ENCODE peak calls at places on chromosomes 11 and 22, in five cellular contexts. I, Q, U, N and R are unnamed samples.

GRCh38 chr11:70203749-70204465 is 811 bp downstream of the FADD start:
- DNase-seq in Q (no peak), U (peak), I (no peak), N (peak), R (no peak)

GRCh38 chr11:68025047-68025446 is 5.4 kb upstream of the NDUFS8 start:
- DNase-seq in U (no peak), Q (no peak), N (no peak), I (no peak), R (no peak)

GRCh38 chr11:113584371-113584770 is 109.2 kb upstream of the DRD2 start:
- DNase-seq in I (no peak), Q (no peak), N (no peak), U (peak), R (no peak)

GRCh38 chr11:122697636-122698167 is 42.2 kb downstream of the UBASH3B start:
- DNase-seq in N (peak), I (no peak), U (peak), Q (no peak), R (no peak)

GRCh38 chr11:887589-887988 is 23.0 kb downstream of the CHID1 start:
- DNase-seq in N (no peak), I (no peak), Q (no peak), U (no peak), R (no peak)

GRCh38 chr11:113697075-113697474 is 9.0 kb downstream of the TMPRSS5 start:
- DNase-seq in N (no peak), I (no peak), Q (no peak), U (no peak), R (no peak)

GRCh38 chr22:45154383-45154782 is 9.3 kb upstream of the NUP50 start:
- DNase-seq in U (no peak), Q (no peak), N (peak), I (no peak), R (no peak)

GRCh38 chr11:79543101-79543500 is 102.3 kb upstream of the TENM4 start:
- DNase-seq in N (no peak), U (no peak), I (no peak), Q (no peak), R (no peak)

GRCh38 chr11:68959465-68960298 is 21.1 kb downstream of the MRGPRD start:
- DNase-seq in Q (no peak), N (no peak), I (no peak), U (no peak), R (no peak)

GRCh38 chr11:35012467-35013191 is 96.2 kb downstream of the PDHX start:
- DNase-seq in I (no peak), Q (no peak), N (no peak), U (no peak), R (no peak)

GRCh38 chr11:124919836-124920755 is 1.0 kb downstream of the HEPN1 start:
- DNase-seq in N (no peak), Q (no peak), I (no peak), U (no peak), R (no peak)

GRCh38 chr11:7281083-7281482 is 29.4 kb downstream of the SYT9 start:
- DNase-seq in I (no peak), Q (no peak), N (no peak), U (peak), R (peak)

GRCh38 chr11:109221190-109221589 is 200.8 kb upstream of the C11orf87 start:
- DNase-seq in U (no peak), I (no peak), N (no peak), Q (no peak), R (no peak)

GRCh38 chr11:720642-721346 is 14.8 kb downstream of the EPS8L2 start:
- DNase-seq in U (no peak), Q (peak), N (no peak), I (peak), R (peak)

GRCh38 chr11:20561915-20562314 is 37.5 kb upstream of the SLC6A5 start:
- DNase-seq in I (no peak), U (no peak), N (no peak), Q (no peak), R (no peak)

GRCh38 chr11:114073506-114074381 is 14.2 kb downstream of the ZBTB16 start:
- DNase-seq in Q (no peak), N (no peak), I (no peak), U (no peak), R (no peak)

GRCh38 chr22:31556627-31557203 is 60.4 kb downstream of the SFI1 start:
- DNase-seq in I (no peak), N (peak), Q (peak), U (no peak), R (no peak)

GRCh38 chr11:42034821-42035220 is 575.4 kb upstream of the LRRC4C start:
- DNase-seq in N (no peak), Q (no peak), U (no peak), I (no peak), R (no peak)

GRCh38 chr22:24593810-24594568 is 1.1 kb upstream of the LRRC75B start:
- DNase-seq in U (no peak), N (no peak), I (no peak), Q (no peak), R (peak)

GRCh38 chr11:6640985-6641701 is 14.5 kb downstream of the DCHS1 start:
- DNase-seq in I (no peak), N (no peak), U (no peak), Q (no peak), R (no peak)

GRCh38 chr11:331332-332060 is 10.8 kb upstream of the IFITM3 start:
- DNase-seq in U (no peak), Q (no peak), I (peak), N (no peak), R (no peak)

GRCh38 chr22:39592104-39593060 is 21.8 kb downstream of the CACNA1I start:
- DNase-seq in I (no peak), N (peak), Q (no peak), U (no peak), R (no peak)

GRCh38 chr22:42630901-42631602 is 9.3 kb downstream of the ATP5MGL start:
- DNase-seq in U (no peak), N (peak), Q (no peak), I (no peak), R (no peak)

GRCh38 chr11:83272627-83273026 is 13.5 kb downstream of the CCDC90B start:
- DNase-seq in U (no peak), Q (no peak), I (no peak), N (peak), R (no peak)

GRCh38 chr22:44815099-44816070 is 63.0 kb downstream of the ARHGAP8 start:
- DNase-seq in I (no peak), Q (no peak), U (no peak), N (no peak), R (no peak)

GRCh38 chr11:7904910-7905309 is 26.2 kb downstream of the OR10A6 start:
- DNase-seq in N (no peak), Q (no peak), I (no peak), U (no peak), R (no peak)

GRCh38 chr11:380996-381395 is 11.7 kb downstream of the B4GALNT4 start:
- DNase-seq in Q (no peak), U (no peak), I (no peak), N (no peak), R (no peak)

GRCh38 chr11:37509471-37509870 is 911.4 kb upstream of the RAG2 start:
- DNase-seq in U (no peak), Q (no peak), I (no peak), N (no peak), R (no peak)

GRCh38 chr22:24181088-24181995 is at the start of gene SUSD2:
- DNase-seq in U (peak), Q (no peak), I (peak), N (peak), R (no peak)

GRCh38 chr11:79956061-79956460 is 515.2 kb upstream of the TENM4 start:
- DNase-seq in N (no peak), Q (no peak), U (no peak), I (no peak), R (no peak)

GRCh38 chr11:71252782-71253730 is 679 bp upstream of the SHANK2 start:
- DNase-seq in U (peak), N (peak), I (peak), Q (no peak), R (no peak)

GRCh38 chr11:130180491-130180890 is 20.9 kb downstream of the ST14 start:
- DNase-seq in Q (no peak), N (no peak), I (no peak), U (no peak), R (no peak)

GRCh38 chr11:95567685-95568084 is 221.9 kb downstream of the FAM76B start:
- DNase-seq in I (no peak), N (peak), U (no peak), Q (no peak), R (no peak)

GRCh38 chr11:92852946-92853345 is 116.5 kb upstream of the MTNR1B start:
- DNase-seq in N (no peak), U (no peak), Q (no peak), I (no peak), R (no peak)

DNA sequence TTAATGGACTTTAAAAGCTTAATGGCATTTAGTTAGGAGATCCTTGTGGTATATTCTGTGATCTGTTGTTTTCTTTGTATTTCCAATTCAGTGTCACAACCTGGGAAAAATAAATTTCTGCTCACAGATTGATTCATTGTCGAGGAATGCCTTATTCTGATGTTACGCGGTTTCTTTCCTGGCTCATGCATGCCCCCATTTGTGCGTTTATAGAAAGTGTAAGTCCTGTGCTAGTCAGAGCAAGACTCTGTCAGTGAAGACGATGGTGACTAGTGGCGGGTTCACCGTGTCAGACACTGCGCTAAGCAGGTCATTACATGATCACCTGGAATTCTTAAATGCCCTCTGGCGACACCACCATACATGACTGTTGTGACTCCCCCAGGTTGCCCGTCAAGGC is 169.4 kb downstream of the TBC1D22A start:
- DNase-seq in N (no peak), I (no peak), Q (no peak), U (no peak), R (no peak)
- H2BK12ac ChIP-seq in N (no peak), I (no peak), Q (no peak), U (no peak), R (no peak)

DNA sequence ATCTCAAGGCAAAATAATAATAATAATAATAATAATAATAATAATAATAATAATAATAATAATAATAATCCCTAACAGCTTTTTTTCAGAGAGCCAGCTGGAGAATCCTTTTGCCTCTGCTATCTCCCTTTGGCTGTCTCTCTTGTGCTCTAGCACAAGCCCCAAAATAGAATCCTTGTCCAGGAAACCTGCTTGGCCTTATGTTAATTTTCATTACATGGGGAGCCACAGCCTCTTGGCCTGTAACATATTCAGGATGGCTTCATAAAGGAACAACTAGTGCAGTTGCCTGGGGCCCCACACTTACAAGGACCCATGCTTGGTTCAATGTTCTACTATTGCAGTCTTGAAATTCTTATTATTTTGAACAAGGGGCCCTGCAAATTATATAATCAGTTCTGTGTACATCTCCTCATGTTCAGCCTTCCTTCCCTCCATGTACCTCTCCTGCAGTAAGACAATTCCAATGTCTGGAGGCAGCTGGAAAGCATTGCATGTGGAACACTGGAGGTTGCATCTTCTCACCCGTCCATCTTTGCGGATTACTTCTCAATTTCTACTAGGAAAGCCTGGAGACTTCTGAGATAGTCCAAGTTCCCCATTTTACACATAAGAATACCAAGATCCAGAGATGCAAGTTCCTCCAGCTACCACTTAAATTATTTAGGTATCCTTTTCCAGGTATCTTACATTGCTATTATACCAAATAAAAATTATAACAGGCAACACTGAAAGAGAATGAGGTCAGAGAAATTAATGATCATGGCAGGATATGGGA is 37.8 kb upstream of the SORL1 start:
- DNase-seq in Q (no peak), I (no peak), U (no peak), N (no peak), R (no peak)
- H2BK12ac ChIP-seq in Q (no peak), I (no peak), U (no peak), N (no peak), R (no peak)

GRCh38 chr22:37765498-37765897 is 42.2 kb upstream of the GCAT start:
- DNase-seq in Q (no peak), N (no peak), U (no peak), I (no peak), R (no peak)
- H2BK12ac ChIP-seq in Q (peak), N (no peak), U (no peak), I (no peak), R (no peak)

DNA sequence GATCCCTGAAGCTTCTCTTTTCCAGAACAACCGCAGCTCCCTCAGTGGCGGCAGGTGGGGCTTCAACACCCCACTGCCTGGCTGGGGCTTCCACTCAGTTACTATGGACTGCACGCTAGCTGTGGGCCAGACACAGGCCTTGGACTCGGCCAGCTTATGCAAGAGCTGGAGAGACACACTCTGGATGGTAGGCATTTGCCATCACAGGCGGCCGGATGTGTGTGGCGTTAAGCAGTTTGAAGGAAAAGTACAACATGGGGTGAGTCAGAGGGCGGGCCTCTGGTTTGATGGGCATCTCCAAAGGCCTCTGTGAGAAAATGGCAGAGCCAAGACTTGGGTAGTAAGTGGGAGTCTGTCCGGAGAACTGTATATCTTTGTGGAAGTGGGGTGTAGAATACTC is 17.6 kb downstream of the KCNJ4 start:
- DNase-seq in U (no peak), Q (no peak), I (no peak), N (no peak), R (no peak)
- H2BK12ac ChIP-seq in U (no peak), Q (no peak), I (no peak), N (no peak), R (no peak)

DNA sequence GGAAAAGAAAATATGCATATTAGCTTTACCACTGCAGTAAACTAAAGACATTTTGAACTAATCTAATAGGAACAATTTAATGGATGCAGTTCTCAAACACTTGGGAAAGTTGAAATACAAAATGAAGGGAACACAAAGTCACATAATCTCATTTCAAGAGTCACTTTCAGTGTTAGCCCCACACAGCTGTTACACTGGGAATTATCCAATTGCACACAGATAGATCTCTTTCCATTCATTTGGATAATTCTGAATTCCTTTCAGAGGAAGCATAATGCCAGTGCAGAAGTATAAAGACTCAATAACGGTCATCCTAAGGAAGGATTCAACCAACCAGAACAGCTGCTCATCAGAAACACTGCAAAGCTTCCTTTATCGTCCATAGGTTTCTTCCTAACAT is 173.3 kb downstream of the GRIA4 start:
- DNase-seq in U (no peak), I (no peak), N (no peak), Q (no peak), R (no peak)
- H2BK12ac ChIP-seq in U (no peak), I (no peak), N (no peak), Q (no peak), R (no peak)

GRCh38 chr22:46355369-46355995 is 20.0 kb downstream of the TRMU start:
- DNase-seq in U (peak), I (peak), Q (peak), N (peak), R (peak)
- H2BK12ac ChIP-seq in U (no peak), I (no peak), Q (no peak), N (no peak), R (no peak)

GRCh38 chr11:16605440-16605970 is 132.9 kb upstream of the C11orf58 start:
- DNase-seq in I (peak), Q (peak), N (peak), U (no peak), R (no peak)

GRCh38 chr11:16607675-16608644 is 130.5 kb upstream of the C11orf58 start:
- DNase-seq in I (peak), N (peak), Q (peak), U (no peak), R (no peak)

GRCh38 chr11:16605971-16606783 is 132.3 kb upstream of the C11orf58 start:
- DNase-seq in I (peak), N (peak), U (peak), Q (peak), R (peak)

GRCh38 chr11:16604784-16605439 is 133.5 kb upstream of the C11orf58 start:
- DNase-seq in I (peak), U (no peak), Q (peak), N (peak), R (no peak)

GRCh38 chr11:16606784-16607674 is 131.4 kb upstream of the C11orf58 start:
- DNase-seq in Q (peak), N (peak), I (peak), U (no peak), R (peak)
- H2BK12ac ChIP-seq in Q (no peak), N (no peak), I (no peak), U (no peak), R (no peak)

DNA sequence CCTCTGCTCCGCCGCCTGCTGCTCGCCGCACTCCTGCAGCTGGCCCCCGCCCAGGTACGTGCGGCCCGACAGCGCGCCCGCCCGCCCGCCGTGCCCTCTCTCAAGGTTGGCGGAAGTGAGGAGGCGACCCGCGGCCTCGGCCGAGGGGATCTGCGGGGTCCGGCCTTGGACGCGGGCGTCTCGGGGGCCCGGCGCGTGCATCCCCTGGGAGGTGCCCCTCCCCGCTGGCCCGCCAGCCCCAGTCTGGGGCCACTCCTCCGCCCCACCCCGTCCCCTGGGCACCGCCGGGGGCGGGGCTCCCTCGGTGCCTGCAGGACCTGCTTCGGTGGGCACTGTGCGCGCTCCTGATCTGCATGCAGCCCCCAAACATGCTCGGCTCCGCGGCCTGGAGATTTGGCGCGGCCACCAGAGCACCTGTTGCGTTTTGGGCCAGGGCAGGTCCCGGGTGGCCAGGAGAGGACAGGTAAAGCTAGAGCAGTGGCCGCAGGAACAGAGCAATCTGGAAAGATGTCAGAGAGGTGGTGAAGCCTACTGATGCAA is 526 bp downstream of the VEGFB start:
- DNase-seq in I (no peak), Q (no peak), N (peak), U (no peak), R (peak)
- H2BK12ac ChIP-seq in I (no peak), Q (no peak), N (no peak), U (no peak), R (no peak)

GRCh38 chr11:47353978-47354774 is 1.7 kb upstream of the MYBPC3 start:
- DNase-seq in N (no peak), I (no peak), U (no peak), Q (no peak), R (no peak)
- H2BK12ac ChIP-seq in N (no peak), I (no peak), U (no peak), Q (no peak), R (no peak)

GRCh38 chr11:22715971-22716370 is 49.6 kb downstream of the GAS2 start:
- DNase-seq in Q (no peak), I (no peak), U (no peak), N (no peak), R (no peak)
- H2BK12ac ChIP-seq in Q (no peak), I (no peak), U (no peak), N (no peak), R (no peak)